ENCODE peak calls at places on chromosomes 6 and 20, in six cellular contexts. H is GM12892, D is adrenal gland, S is GM12891, L is IMR-90, T is lower leg skin. Y is an unnamed sample.

GRCh38 chr20:24987873-24988835 is 4.4 kb downstream of the APMAP start:
- DNase-seq in H (no peak), D (peak; percentile 12), S (no peak), L (no peak), T (peak; percentile 48), Y (no peak)

GRCh38 chr20:42779216-42779615 is 410.5 kb downstream of the PTPRT start:
- DNase-seq in H (no peak), D (no peak), S (no peak), L (no peak), T (no peak), Y (no peak)

GRCh38 chr6:80132942-80133517 is 26.6 kb downstream of the BCKDHB start:
- DNase-seq in H (no peak), D (peak; percentile 74), S (no peak), L (peak; percentile 72), T (no peak), Y (no peak)

GRCh38 chr6:146990821-146991798 is 213.1 kb upstream of the STXBP5 start:
- DNase-seq in H (no peak), D (no peak), S (no peak), L (peak; percentile 82), T (no peak), Y (no peak)

GRCh38 chr20:5621305-5621704 is 128.9 kb upstream of the SHLD1 start:
- DNase-seq in H (no peak), D (peak; percentile 81), S (no peak), L (no peak), T (no peak), Y (no peak)

GRCh38 chr6:39251406-39251805 is 22.1 kb upstream of the KCNK5 start:
- DNase-seq in H (no peak), D (no peak), S (no peak), L (no peak), T (no peak), Y (no peak)

GRCh38 chr6:125153541-125154183 is at the start of gene TPD52L1:
- DNase-seq in H (peak; percentile 59), D (peak; percentile 90), S (peak; percentile 65), L (peak; percentile 60), T (peak; percentile 91), Y (peak; percentile 30)

GRCh38 chr6:156967852-156968251 is 190.7 kb downstream of the ARID1B start:
- DNase-seq in H (no peak), D (no peak), S (no peak), L (no peak), T (no peak), Y (no peak)

GRCh38 chr20:63532449-63532971 is 4.7 kb downstream of the PTK6 start:
- DNase-seq in H (no peak), D (no peak), S (no peak), L (no peak), T (no peak), Y (no peak)

GRCh38 chr6:66814156-66814555 is 1107.1 kb upstream of the EYS start:
- DNase-seq in H (no peak), D (no peak), S (no peak), L (no peak), T (no peak), Y (no peak)

GRCh38 chr20:15319444-15319843 is 982.0 kb upstream of the FLRT3 start:
- DNase-seq in H (no peak), D (no peak), S (no peak), L (no peak), T (no peak), Y (no peak)

GRCh38 chr6:27624672-27625262 is 151.9 kb upstream of the ZNF184 start:
- DNase-seq in H (no peak), D (no peak), S (no peak), L (no peak), T (no peak), Y (no peak)

GRCh38 chr6:26122793-26123674 is 35.8 kb downstream of the HFE start:
- DNase-seq in H (peak; percentile 52), D (peak; percentile 97), S (peak; percentile 39), L (peak; percentile 99), T (peak; percentile 98), Y (peak; percentile 46)

GRCh38 chr6:26124550-26125014 is 37.4 kb downstream of the HFE start:
- DNase-seq in H (no peak), D (no peak), S (no peak), L (no peak), T (no peak), Y (no peak)

GRCh38 chr6:26126394-26127221 is 39.4 kb downstream of the HFE start:
- DNase-seq in H (no peak), D (no peak), S (no peak), L (peak; percentile 43), T (no peak), Y (no peak)

GRCh38 chr6:26123675-26124549 is 36.7 kb downstream of the HFE start:
- DNase-seq in H (peak; percentile 52), D (peak; percentile 91), S (peak; percentile 56), L (peak; percentile 100), T (peak; percentile 95), Y (peak; percentile 67)

GRCh38 chr6:26125015-26125690 is 37.9 kb downstream of the HFE start:
- DNase-seq in H (no peak), D (peak; percentile 52), S (no peak), L (no peak), T (peak; percentile 88), Y (no peak)
- TF ChIP-seq POLR2A in H (no peak), D (no peak), S (no peak), L (no peak), T (no peak), Y (peak; percentile 18)

DNA sequence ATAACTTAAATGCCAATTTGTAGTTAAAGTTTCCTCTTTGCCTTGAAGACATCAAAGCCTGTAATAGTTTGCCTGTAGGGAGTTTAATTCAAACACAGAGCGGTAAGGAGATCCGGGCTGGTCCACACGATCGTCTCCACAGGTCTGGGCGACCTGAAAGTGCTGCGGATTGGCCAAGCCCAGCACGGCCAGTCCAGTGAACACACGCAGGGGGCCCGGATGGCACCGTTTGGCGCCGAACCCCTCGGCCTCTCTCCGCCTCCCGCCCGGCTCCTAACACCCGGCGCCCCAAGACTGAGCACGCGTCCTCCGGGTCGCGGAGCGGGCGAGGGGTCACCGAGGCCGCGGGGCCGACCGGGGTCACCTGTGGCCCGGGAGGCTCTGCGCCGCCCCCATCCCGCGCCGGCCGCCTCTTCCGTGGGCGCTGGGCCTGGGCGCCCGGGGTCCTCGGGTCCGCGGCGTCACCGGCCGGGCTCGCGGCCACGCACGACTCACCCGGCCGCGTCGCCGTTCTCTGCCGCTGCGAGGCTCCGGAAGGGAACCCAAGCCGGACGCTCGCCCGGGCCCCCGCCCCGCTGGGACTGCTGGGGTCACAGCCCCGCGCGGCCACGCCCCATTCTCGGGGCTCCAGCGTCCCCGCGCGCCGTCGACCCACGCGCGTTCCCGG is 481 bp downstream of the SERPINB6 start:
- DNase-seq in H (peak; percentile 37), D (peak; percentile 84), S (no peak), L (peak; percentile 49), T (peak; percentile 95), Y (peak; percentile 56)
- TF ChIP-seq POLR2A in H (no peak), D (peak; percentile 58), S (no peak), L (no peak), T (no peak), Y (peak; percentile 45)

GRCh38 chr6:16408766-16409165 is 170.4 kb downstream of the GMPR start:
- DNase-seq in H (no peak), D (no peak), S (no peak), L (no peak), T (no peak), Y (no peak)

GRCh38 chr6:16415677-16416076 is 177.3 kb downstream of the GMPR start:
- DNase-seq in H (no peak), D (no peak), S (no peak), L (no peak), T (no peak), Y (no peak)

GRCh38 chr6:16413399-16413798 is 175.0 kb downstream of the GMPR start:
- DNase-seq in H (no peak), D (no peak), S (no peak), L (peak; percentile 37), T (no peak), Y (no peak)

GRCh38 chr6:16409531-16410441 is 171.4 kb downstream of the GMPR start:
- DNase-seq in H (no peak), D (peak; percentile 77), S (no peak), L (peak; percentile 45), T (peak; percentile 93), Y (peak; percentile 34)

DNA sequence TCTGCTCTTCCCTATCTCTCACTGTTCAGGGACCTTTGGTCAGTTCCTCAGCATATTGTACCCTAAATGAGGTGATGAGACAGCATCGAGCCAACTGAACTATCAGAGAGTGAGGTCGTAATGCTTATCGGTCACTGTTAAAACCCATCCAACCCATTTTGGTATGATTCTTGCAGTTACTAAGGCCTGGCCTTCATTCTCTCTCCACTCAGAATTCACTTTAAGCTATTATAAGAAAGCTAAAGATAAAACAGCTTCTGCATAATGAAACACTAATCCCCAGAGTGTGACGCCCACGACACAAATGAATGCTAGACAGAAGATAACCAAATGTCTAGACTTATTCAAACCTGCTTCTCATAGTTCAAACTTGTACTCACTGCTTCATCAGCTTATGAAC is 175.8 kb downstream of the GMPR start:
- DNase-seq in H (no peak), D (no peak), S (no peak), L (no peak), T (no peak), Y (no peak)
- TF ChIP-seq POLR2A in H (peak; percentile 44), D (no peak), S (peak; percentile 33), L (no peak), T (no peak), Y (no peak)

GRCh38 chr6:31702819-31703716 is at the start of gene ABHD16A:
- DNase-seq in H (peak; percentile 98), D (peak; percentile 99), S (peak; percentile 96), L (peak; percentile 98), T (peak; percentile 100), Y (peak; percentile 96)
- TF ChIP-seq POLR2A in H (peak; percentile 72), D (peak; percentile 91), S (peak; percentile 76), L (peak; percentile 91), T (no peak), Y (peak; percentile 83)

DNA sequence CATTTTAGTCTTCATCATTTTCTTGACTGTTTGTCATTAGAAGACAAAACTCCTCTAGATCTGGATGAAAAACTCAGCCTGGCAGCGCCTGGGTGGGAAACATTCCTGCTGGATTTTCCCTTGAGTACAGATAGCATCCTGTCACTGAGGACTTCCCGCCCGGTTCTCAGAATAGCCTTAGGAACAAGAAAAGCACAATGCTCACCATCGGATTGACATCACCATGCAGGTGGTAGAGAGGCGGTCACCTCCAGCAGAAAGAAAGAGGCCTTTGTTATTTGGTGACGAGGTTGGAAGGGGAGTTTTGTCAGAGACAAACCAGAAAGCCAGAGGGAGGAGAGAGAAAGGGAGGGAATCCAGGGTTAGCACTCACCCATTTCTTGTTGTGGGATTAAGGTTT is 39.8 kb downstream of the KIF25 start:
- DNase-seq in H (no peak), D (no peak), S (no peak), L (no peak), T (peak; percentile 79), Y (no peak)
- TF ChIP-seq POLR2A in H (no peak), D (no peak), S (no peak), L (no peak), T (no peak), Y (no peak)

GRCh38 chr6:37313698-37314097 is 40.1 kb upstream of the RNF8 start:
- DNase-seq in H (no peak), D (no peak), S (no peak), L (no peak), T (no peak), Y (no peak)
- TF ChIP-seq POLR2A in H (no peak), D (no peak), S (no peak), L (no peak), T (no peak), Y (no peak)

DNA sequence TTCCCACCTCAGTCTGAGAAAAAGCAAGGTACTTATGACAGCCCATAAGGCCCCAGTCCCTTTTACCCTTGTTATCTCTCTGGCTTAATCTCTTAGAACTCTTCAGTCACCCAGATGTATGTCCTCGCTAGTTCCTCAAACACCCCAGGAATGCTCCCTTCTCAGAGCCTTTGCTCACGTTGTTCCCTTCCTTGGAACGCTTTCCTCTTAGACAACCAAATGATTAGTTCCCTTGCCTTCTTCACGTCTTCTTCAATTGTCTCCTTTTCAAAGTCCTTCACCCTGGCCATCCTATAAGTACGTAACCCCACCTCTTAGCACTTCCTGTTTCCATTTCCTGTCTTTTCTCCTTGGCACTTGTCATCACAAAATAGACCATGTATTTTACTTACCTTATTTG is 1.1 kb upstream of the APOBEC2 start:
- DNase-seq in H (no peak), D (no peak), S (no peak), L (no peak), T (no peak), Y (no peak)
- TF ChIP-seq POLR2A in H (no peak), D (no peak), S (no peak), L (no peak), T (no peak), Y (no peak)